ENCODE peak calls at places on chromosomes 12 and 14, in ten cellular contexts. W is AG04450, F is fibroblast of the aortic adventitia, M is colonic mucosa, G is right lobe of liver, Q is WTC11, S is lower leg skin, C is transverse colon, X is lower lobe of right lung, A is psoas muscle. D is an unnamed sample.

GRCh38 chr14:106883218-106883692 is 1356.9 kb downstream of the TMEM121 start:
- DNase-seq in W (no peak), F (no peak), M (no peak), G (peak; percentile 30), Q (no peak), S (no peak), C (no peak), X (no peak), A (peak; percentile 32), D (no peak)

GRCh38 chr12:4134434-4134762 is 139.2 kb upstream of the CCND2 start:
- DNase-seq in W (no peak), F (no peak), M (no peak), G (no peak), Q (peak; percentile 61), S (no peak), C (no peak), X (no peak), A (no peak), D (no peak)

GRCh38 chr12:12010277-12011031 is 60.3 kb upstream of the BCL2L14 start:
- DNase-seq in W (no peak), F (peak; percentile 58), M (peak; percentile 46), G (peak; percentile 61), Q (no peak), S (peak; percentile 86), C (peak; percentile 41), X (peak; percentile 70), A (peak; percentile 43), D (no peak)

GRCh38 chr12:7907009-7907408 is 29.0 kb downstream of the SLC2A3 start:
- DNase-seq in W (no peak), F (peak; percentile 46), M (peak; percentile 64), G (peak; percentile 63), Q (peak; percentile 72), S (peak; percentile 49), C (peak; percentile 33), X (no peak), A (no peak), D (no peak)

GRCh38 chr14:87109271-87109670 is 883.7 kb downstream of the GALC start:
- DNase-seq in W (no peak), F (peak; percentile 1), M (no peak), G (no peak), Q (no peak), S (no peak), C (no peak), X (no peak), A (no peak), D (no peak)

GRCh38 chr12:89983622-89984021 is 275.0 kb upstream of the ATP2B1 start:
- DNase-seq in W (no peak), F (no peak), M (no peak), G (no peak), Q (no peak), S (no peak), C (no peak), X (no peak), A (no peak), D (no peak)

GRCh38 chr12:29578731-29579130 is 81.2 kb upstream of the OVCH1 start:
- DNase-seq in W (no peak), F (no peak), M (no peak), G (no peak), Q (no peak), S (no peak), C (no peak), X (no peak), A (no peak), D (no peak)

GRCh38 chr14:51828017-51828797 is 32.2 kb upstream of the GNG2 start:
- DNase-seq in W (no peak), F (no peak), M (no peak), G (peak; percentile 33), Q (no peak), S (no peak), C (peak; percentile 34), X (peak; percentile 51), A (peak; percentile 33), D (no peak)

GRCh38 chr12:132489078-132489601 is 811 bp upstream of the FBRSL1 start:
- DNase-seq in W (no peak), F (no peak), M (peak; percentile 52), G (peak; percentile 57), Q (no peak), S (no peak), C (peak; percentile 68), X (peak; percentile 78), A (peak; percentile 44), D (peak; percentile 93)

GRCh38 chr12:1591543-1591942 is 2.8 kb downstream of the FBXL14 start:
- DNase-seq in W (no peak), F (no peak), M (no peak), G (no peak), Q (no peak), S (no peak), C (no peak), X (no peak), A (no peak), D (no peak)

GRCh38 chr14:100159865-100160533 is 554 bp upstream of the DEGS2 start:
- DNase-seq in W (no peak), F (no peak), M (no peak), G (no peak), Q (peak; percentile 67), S (no peak), C (no peak), X (no peak), A (no peak), D (no peak)

GRCh38 chr14:93972618-93973205 is 3.7 kb downstream of the ASB2 start:
- DNase-seq in W (no peak), F (no peak), M (no peak), G (no peak), Q (no peak), S (no peak), C (no peak), X (peak; percentile 18), A (no peak), D (no peak)

GRCh38 chr12:57887631-57888406 is 41.3 kb upstream of the CTDSP2 start:
- DNase-seq in W (no peak), F (peak; percentile 89), M (peak; percentile 45), G (no peak), Q (peak; percentile 19), S (no peak), C (peak; percentile 31), X (no peak), A (no peak), D (peak; percentile 23)

GRCh38 chr12:57816855-57817151 is 1.7 kb downstream of the AVIL start:
- DNase-seq in W (no peak), F (peak; percentile 39), M (no peak), G (no peak), Q (no peak), S (no peak), C (peak; percentile 46), X (peak; percentile 75), A (peak; percentile 40), D (peak; percentile 68)

GRCh38 chr14:102917469-102918211 is 4.8 kb upstream of the AMN start:
- DNase-seq in W (no peak), F (peak; percentile 39), M (peak; percentile 77), G (peak; percentile 57), Q (peak; percentile 84), S (no peak), C (peak; percentile 70), X (peak; percentile 66), A (peak; percentile 57), D (peak; percentile 61)

GRCh38 chr14:51929920-51930682 is 59.2 kb upstream of the RTRAF start:
- DNase-seq in W (no peak), F (no peak), M (no peak), G (no peak), Q (no peak), S (no peak), C (no peak), X (no peak), A (no peak), D (no peak)

GRCh38 chr14:50067723-50068495 is 48.5 kb downstream of the VCPKMT start:
- DNase-seq in W (no peak), F (peak; percentile 71), M (peak; percentile 63), G (peak; percentile 64), Q (no peak), S (peak; percentile 60), C (peak; percentile 48), X (no peak), A (no peak), D (no peak)

GRCh38 chr12:57893460-57894353 is 47.2 kb upstream of the CTDSP2 start:
- DNase-seq in W (peak; percentile 78), F (peak; percentile 97), M (peak; percentile 87), G (peak; percentile 69), Q (peak; percentile 50), S (peak; percentile 98), C (peak; percentile 90), X (peak; percentile 88), A (peak; percentile 92), D (peak; percentile 91)

DNA sequence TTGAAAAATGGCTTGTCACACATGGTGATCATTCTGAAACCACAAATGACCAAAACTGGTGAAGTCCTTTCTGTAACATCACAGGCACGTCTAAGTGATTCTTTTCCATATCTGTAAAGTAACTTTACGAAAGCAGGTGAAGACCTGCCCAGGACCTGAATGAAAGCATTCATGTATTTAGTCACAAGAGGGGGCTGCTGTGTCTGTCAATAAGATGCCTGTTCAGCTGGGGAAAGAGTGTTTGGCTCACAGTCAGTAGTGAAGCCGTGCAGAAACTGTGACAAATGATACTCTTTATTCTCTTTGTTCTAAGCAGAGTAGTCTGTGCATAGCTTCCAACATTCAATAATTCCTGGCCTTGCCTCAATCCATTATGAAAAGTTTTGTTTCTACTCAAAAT is 373.5 kb upstream of the OR4E1 start:
- DNase-seq in W (no peak), F (no peak), M (no peak), G (no peak), Q (no peak), S (no peak), C (no peak), X (no peak), A (no peak), D (no peak)
- TF ChIP-seq CTCF in W (no peak), F (no peak), M (no peak), G (no peak), Q (no peak), S (no peak), C (no peak), X (peak; percentile 24), A (no peak), D (peak; percentile 10)

GRCh38 chr14:73777420-73777819 is 63.2 kb upstream of the PNMA1 start:
- DNase-seq in W (no peak), F (no peak), M (no peak), G (no peak), Q (no peak), S (no peak), C (no peak), X (no peak), A (no peak), D (no peak)
- TF ChIP-seq CTCF in W (no peak), F (no peak), M (no peak), G (no peak), Q (no peak), S (no peak), C (no peak), X (peak; percentile 19), A (peak; percentile 39), D (no peak)

GRCh38 chr12:112087055-112087850 is 21.3 kb downstream of the NAA25 start:
- DNase-seq in W (no peak), F (no peak), M (no peak), G (no peak), Q (no peak), S (no peak), C (no peak), X (no peak), A (no peak), D (no peak)
- TF ChIP-seq CTCF in W (peak; percentile 38), F (peak; percentile 39), M (no peak), G (no peak), Q (no peak), S (no peak), C (no peak), X (no peak), A (no peak), D (no peak)

DNA sequence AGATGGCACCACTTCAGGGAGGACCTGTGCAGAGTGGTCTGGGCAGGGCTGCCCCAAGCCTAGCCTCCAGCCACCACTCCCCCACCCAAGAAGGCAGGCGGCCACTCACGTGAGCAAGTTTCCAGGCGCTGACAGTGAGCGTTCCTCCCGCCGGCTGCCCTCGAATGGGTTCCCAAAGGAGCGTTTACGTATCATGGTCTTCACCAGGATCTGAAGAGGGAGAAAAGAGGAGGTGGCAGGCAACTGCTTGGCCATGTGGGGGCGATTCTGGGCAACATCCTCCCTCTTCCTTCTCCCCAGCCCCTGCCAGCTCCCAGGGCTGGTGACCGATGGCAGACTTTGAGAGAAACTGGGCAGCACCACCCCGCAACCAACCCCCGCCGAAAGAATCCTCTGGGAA is 35.1 kb downstream of the P2RX4 start:
- DNase-seq in W (no peak), F (no peak), M (no peak), G (no peak), Q (no peak), S (no peak), C (no peak), X (no peak), A (no peak), D (no peak)
- TF ChIP-seq CTCF in W (no peak), F (no peak), M (no peak), G (no peak), Q (no peak), S (no peak), C (no peak), X (no peak), A (no peak), D (no peak)